ENCODE peak calls at places on chromosomes 3 and 15, in five cellular contexts. K, J, R, S and I are unnamed samples.

GRCh38 chr3:58521002-58521670 is 15.9 kb downstream of the ACOX2 start:
- DNase-seq in J (peak), S (no peak), R (no peak), K (no peak), I (no peak)

GRCh38 chr15:99440551-99441426 is 125.0 kb upstream of the MEF2A start:
- DNase-seq in K (no peak), S (no peak), R (no peak), J (no peak), I (peak)

GRCh38 chr3:40086890-40087884 is 222.3 kb upstream of the EIF1B start:
- DNase-seq in R (no peak), J (peak), S (no peak), K (no peak), I (no peak)

GRCh38 chr15:63157891-63158431 is 684 bp upstream of the RPS27L start:
- DNase-seq in K (peak), J (peak), R (peak), S (no peak), I (peak)

GRCh38 chr3:150556792-150557191 is 10.2 kb downstream of the EIF2A start:
- DNase-seq in R (no peak), J (no peak), K (no peak), S (no peak), I (no peak)

GRCh38 chr15:53974121-53974520 is 4.1 kb upstream of the UNC13C start:
- DNase-seq in K (no peak), R (no peak), S (no peak), J (no peak), I (no peak)

GRCh38 chr3:128508852-128509251 is 15.9 kb upstream of the GATA2 start:
- DNase-seq in K (no peak), S (no peak), R (no peak), J (no peak), I (no peak)

GRCh38 chr3:48687220-48687678 is 1.5 kb upstream of the NCKIPSD start:
- DNase-seq in J (no peak), R (no peak), S (no peak), K (no peak), I (no peak)

GRCh38 chr3:55891106-55891505 is 404.0 kb upstream of the WNT5A start:
- DNase-seq in K (no peak), S (no peak), J (no peak), R (no peak), I (no peak)

GRCh38 chr3:9862391-9863235 is 17.4 kb downstream of the CIDEC start:
- DNase-seq in J (peak), K (peak), S (no peak), R (no peak), I (no peak)

GRCh38 chr15:101560722-101561583 is 71.4 kb upstream of the PCSK6 start:
- DNase-seq in K (no peak), R (no peak), J (no peak), S (no peak), I (peak)

GRCh38 chr15:93121089-93121488 is 32.1 kb upstream of the RGMA start:
- DNase-seq in J (no peak), S (no peak), R (no peak), K (no peak), I (no peak)

GRCh38 chr15:101188517-101189340 is 63.1 kb downstream of the CHSY1 start:
- DNase-seq in K (no peak), S (no peak), J (peak), R (peak), I (no peak)

GRCh38 chr15:55829826-55830225 is 86.9 kb upstream of the PRTG start:
- DNase-seq in S (no peak), K (no peak), R (no peak), J (no peak), I (no peak)

GRCh38 chr3:170641510-170642236 is 55.8 kb upstream of the SLC7A14 start:
- DNase-seq in S (no peak), J (peak), K (no peak), R (peak), I (no peak)

GRCh38 chr3:71614869-71615268 is 31.3 kb upstream of the FOXP1 start:
- DNase-seq in J (no peak), K (no peak), R (no peak), S (no peak), I (no peak)

GRCh38 chr15:58506064-58506490 is 74.3 kb downstream of the LIPC start:
- DNase-seq in R (no peak), J (peak), K (no peak), S (no peak), I (no peak)

GRCh38 chr3:157816296-157816695 is 289.9 kb downstream of the SHOX2 start:
- DNase-seq in K (no peak), S (no peak), J (no peak), R (no peak), I (no peak)

GRCh38 chr15:101256756-101257155 is 4.9 kb upstream of the CHSY1 start:
- DNase-seq in S (no peak), K (no peak), R (no peak), J (peak), I (no peak)

GRCh38 chr3:187616307-187616939 is 53.8 kb downstream of the SST start:
- DNase-seq in R (peak), J (peak), S (no peak), K (no peak), I (no peak)

GRCh38 chr15:75669191-75669878 is 21.6 kb downstream of the SNX33 start:
- DNase-seq in K (no peak), J (peak), R (peak), S (no peak), I (no peak)

GRCh38 chr3:94482686-94483085 is 419.8 kb downstream of the NSUN3 start:
- DNase-seq in K (no peak), S (no peak), R (no peak), J (no peak), I (no peak)

GRCh38 chr15:60627544-60627943 is 148.6 kb upstream of the ICE2 start:
- DNase-seq in R (no peak), J (no peak), K (no peak), S (no peak), I (no peak)

GRCh38 chr15:77837649-77838025 is 204.9 kb upstream of the LINGO1 start:
- DNase-seq in K (no peak), R (no peak), J (no peak), S (no peak), I (no peak)

GRCh38 chr3:144119611-144120010 is 148.0 kb downstream of the DIPK2A start:
- DNase-seq in S (no peak), K (no peak), J (no peak), R (no peak), I (no peak)

GRCh38 chr15:39433351-39433750 is 147.5 kb upstream of the THBS1 start:
- DNase-seq in K (peak), S (no peak), J (no peak), R (no peak), I (no peak)

GRCh38 chr3:22276351-22276750 is 525.3 kb upstream of the ZNF385D start:
- DNase-seq in K (no peak), S (no peak), J (no peak), R (no peak), I (no peak)

GRCh38 chr3:135927170-135927569 is 38.4 kb upstream of the PPP2R3A start:
- DNase-seq in J (peak), S (no peak), R (peak), K (no peak), I (no peak)

GRCh38 chr15:74937226-74937601 is 659 bp downstream of the COX5A start:
- DNase-seq in K (no peak), S (no peak), J (no peak), R (no peak), I (no peak)

GRCh38 chr15:90463381-90463780 is 66.3 kb upstream of the CRTC3 start:
- DNase-seq in K (no peak), J (peak), R (peak), S (no peak), I (no peak)

GRCh38 chr15:77098572-77098971 is 27.7 kb upstream of the TSPAN3 start:
- DNase-seq in S (no peak), K (no peak), J (no peak), R (no peak), I (no peak)

GRCh38 chr3:187994221-187995085 is 159.5 kb upstream of the LPP start:
- DNase-seq in R (peak), K (no peak), S (no peak), J (peak), I (no peak)

GRCh38 chr3:15903164-15903563 is 105.4 kb upstream of the ANKRD28 start:
- DNase-seq in J (peak), S (no peak), R (peak), K (peak), I (peak)
- H3K27ac ChIP-seq in J (peak), S (peak), R (no peak), K (peak), I (peak)

DNA sequence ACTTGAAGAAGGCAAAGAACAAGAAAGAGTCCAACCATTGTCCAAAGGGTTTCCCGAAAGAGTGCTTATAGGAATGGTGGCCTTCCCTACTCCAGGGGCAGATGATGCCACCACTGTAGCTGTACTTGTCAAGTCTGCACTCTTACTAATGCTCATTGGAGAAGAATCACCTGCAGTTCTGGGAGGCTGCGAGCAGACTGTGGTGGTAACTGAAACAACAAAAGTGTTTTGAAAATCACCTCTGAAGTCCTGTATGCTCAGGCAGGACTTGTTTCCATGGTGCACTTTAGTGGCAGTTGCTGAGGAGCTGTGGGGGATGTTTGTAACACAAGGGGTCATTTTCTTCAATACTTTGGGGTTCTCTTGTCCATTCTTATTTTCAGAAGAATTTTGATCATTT is 36.0 kb downstream of the USF3 start:
- DNase-seq in S (no peak), J (no peak), K (no peak), R (no peak), I (no peak)
- H3K4me3 ChIP-seq in S (no peak), J (no peak), K (no peak), R (no peak), I (no peak)

DNA sequence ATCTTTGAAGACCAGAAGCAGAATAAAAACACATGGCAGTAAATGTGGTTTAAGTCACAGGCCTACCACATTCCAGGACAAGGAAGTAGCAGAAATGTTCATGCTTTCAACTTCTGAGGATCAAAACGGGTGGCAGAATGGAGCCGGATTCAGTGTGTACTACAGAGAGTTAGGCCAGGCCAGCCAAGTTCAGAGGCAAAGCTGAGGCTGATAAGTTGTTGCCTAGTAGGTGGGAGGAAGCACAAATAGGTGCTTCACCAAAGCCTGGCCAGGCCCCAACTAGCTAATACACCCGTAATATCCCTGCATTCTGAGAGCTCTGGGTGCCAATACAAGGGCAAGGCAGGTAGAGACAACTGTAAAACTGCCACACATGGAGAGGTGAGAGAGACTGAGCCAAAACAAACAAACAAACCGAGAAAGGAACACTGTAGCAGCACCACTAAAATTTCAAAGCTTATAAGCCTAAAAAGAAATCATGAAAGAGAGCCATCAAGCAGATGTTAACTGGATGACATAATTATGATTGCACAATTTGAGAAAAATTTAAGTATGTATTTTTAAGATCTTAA is 156.4 kb upstream of the CBLB start:
- DNase-seq in J (peak), R (peak), S (no peak), K (peak), I (no peak)
- H3K27ac ChIP-seq in J (peak), R (peak), S (peak), K (peak), I (peak)

DNA sequence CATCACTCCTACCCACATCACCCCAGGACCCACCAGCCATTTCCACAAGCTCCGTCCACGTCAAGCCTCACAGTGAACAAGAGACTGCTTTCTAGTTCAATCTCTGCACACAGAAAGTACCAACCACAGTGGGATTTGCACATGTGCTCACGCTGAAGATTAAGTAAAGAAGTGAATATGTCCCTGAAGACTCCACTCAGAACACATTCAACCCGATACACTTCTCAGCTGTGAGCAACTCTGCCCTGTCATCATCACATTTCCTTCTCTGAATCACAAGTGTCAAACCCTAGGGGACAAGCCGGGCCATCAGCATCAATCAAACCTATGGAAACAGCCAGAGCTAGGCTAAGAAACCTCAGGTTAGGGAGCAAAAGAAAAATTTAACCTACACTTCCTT is 1.9 kb downstream of the STIMATE start:
- DNase-seq in J (no peak), R (no peak), S (no peak), K (no peak), I (no peak)
- H3K4me3 ChIP-seq in J (no peak), R (no peak), S (no peak), K (no peak), I (no peak)

GRCh38 chr3:195188530-195188917 is 82.4 kb downstream of the XXYLT1 start:
- DNase-seq in S (no peak), J (peak), K (no peak), R (peak), I (no peak)
- H3K27ac ChIP-seq in S (no peak), J (peak), K (no peak), R (peak), I (no peak)